ENCODE peak calls at places on chromosomes 12 and 14, in six cellular contexts. M, D, Y, S, A and F are unnamed samples.

GRCh38 chr14:63727231-63727735 is 582 bp downstream of the SGPP1 start:
- DNase-seq in D (peak; percentile 37), A (no peak), Y (peak; percentile 34), M (peak; percentile 29), S (peak; percentile 23), F (no peak)

GRCh38 chr12:100962086-100962712 is 167.6 kb downstream of the ANO4 start:
- DNase-seq in Y (no peak), S (no peak), D (no peak), A (no peak), M (no peak), F (no peak)

GRCh38 chr12:76127588-76127987 is 43.1 kb upstream of the NAP1L1 start:
- DNase-seq in D (no peak), Y (no peak), S (no peak), A (no peak), M (no peak), F (no peak)

GRCh38 chr14:105479438-105480164 is 5.0 kb downstream of the CRIP2 start:
- DNase-seq in D (no peak), M (peak; percentile 51), Y (no peak), S (no peak), A (no peak), F (no peak)

GRCh38 chr14:101726295-101726953 is 35.1 kb upstream of the PPP2R5C start:
- DNase-seq in M (no peak), A (no peak), Y (no peak), S (no peak), D (no peak), F (no peak)

GRCh38 chr12:108040968-108041367 is 88.1 kb upstream of the WSCD2 start:
- DNase-seq in M (no peak), S (no peak), A (no peak), D (no peak), Y (no peak), F (no peak)

GRCh38 chr14:57883061-57883460 is 17.2 kb upstream of the SLC35F4 start:
- DNase-seq in D (no peak), M (no peak), S (no peak), A (no peak), Y (no peak), F (no peak)

GRCh38 chr12:16076553-16076952 is 165.4 kb downstream of the DERA start:
- DNase-seq in Y (peak; percentile 34), S (no peak), M (no peak), A (peak; percentile 5), D (peak; percentile 63), F (peak; percentile 39)

GRCh38 chr12:64618953-64619590 is 8.8 kb downstream of the RASSF3 start:
- DNase-seq in S (no peak), M (no peak), A (peak; percentile 65), D (no peak), Y (no peak), F (peak; percentile 54)

GRCh38 chr12:34357791-34358190 is 335.5 kb downstream of the ALG10 start:
- DNase-seq in Y (no peak), S (no peak), D (no peak), M (no peak), A (no peak), F (no peak)